ENCODE peak calls at places on chromosomes 6 and 20, in seven cellular contexts. M is PC-9; X is T-helper 9 cell; Q is NCI-H1092 treated with DMSO at 0.1 percent for 48 hours; B is stimulated activated CD4-positive, alpha-beta T cell treated with anti-CD3 and anti-CD28 coated beads, Interleukin-12 subunit alpha, Interleukin-12 subunit beta, amount 100 ng/mL, for 48 hours; P is endothelial cell; I is HEK293T. T is an unnamed sample.

GRCh38 chr6:106510090-106510970 is 119.0 kb downstream of the RTN4IP1 start:
- DNase-seq in I (peak; percentile 32), B (no peak), Q (no peak), M (peak; percentile 61), P (peak; percentile 36), X (peak; percentile 62), T (peak; percentile 64)

GRCh38 chr6:84549912-84550311 is 214.5 kb downstream of the TBX18 start:
- DNase-seq in P (peak; percentile 12), I (peak; percentile 28), B (no peak), X (no peak), Q (no peak), M (no peak), T (no peak)

GRCh38 chr6:21263531-21264287 is 329.8 kb upstream of the SOX4 start:
- DNase-seq in M (no peak), B (no peak), I (peak; percentile 55), X (no peak), Q (no peak), P (no peak), T (peak; percentile 68)

GRCh38 chr20:37295001-37295400 is 5.5 kb downstream of the MANBAL start:
- DNase-seq in Q (no peak), P (no peak), X (no peak), I (no peak), B (no peak), M (peak; percentile 94), T (no peak)

GRCh38 chr6:35341557-35341956 is 801 bp upstream of the PPARD start:
- DNase-seq in P (no peak), X (no peak), M (peak; percentile 81), I (no peak), Q (no peak), B (no peak), T (no peak)

GRCh38 chr6:163943647-163944395 is 529.3 kb downstream of the QKI start:
- DNase-seq in X (no peak), M (no peak), P (peak; percentile 52), Q (no peak), I (no peak), B (no peak), T (no peak)

GRCh38 chr6:170177383-170178265 is 113.3 kb downstream of the DLL1 start:
- DNase-seq in P (no peak), M (no peak), X (no peak), Q (peak; percentile 56), B (no peak), I (peak; percentile 54), T (no peak)

GRCh38 chr6:38012573-38012972 is 193.0 kb downstream of the ZFAND3 start:
- DNase-seq in I (peak; percentile 62), P (peak; percentile 15), B (no peak), Q (peak; percentile 37), X (no peak), M (no peak), T (peak; percentile 38)

GRCh38 chr6:157982297-157982579 is 575 bp downstream of the SYNJ2 start:
- DNase-seq in B (peak; percentile 19), M (no peak), X (peak; percentile 29), P (peak; percentile 46), I (peak; percentile 52), Q (peak; percentile 57), T (no peak)

GRCh38 chr6:73644941-73645591 is 8.7 kb downstream of the SLC17A5 start:
- DNase-seq in I (no peak), X (no peak), M (no peak), P (no peak), Q (no peak), B (no peak), T (no peak)